ENCODE peak calls at places on chromosome 21, in four cellular contexts. J is heart left ventricle, M is stomach, X is spleen. A is an unnamed sample.

GRCh38 chr21:29304577-29304976 is 5.9 kb downstream of the BACH1 start:
- DNase-seq in M (no peak), J (no peak), X (no peak), A (no peak)

GRCh38 chr21:29318354-29318753 is 19.6 kb downstream of the BACH1 start:
- DNase-seq in J (no peak), M (no peak), X (no peak), A (no peak)

GRCh38 chr21:45790427-45790826 is 146.9 kb downstream of the PCBP3 start:
- DNase-seq in X (no peak), M (no peak), J (no peak), A (no peak)

GRCh38 chr21:44686843-44687561 is 5.0 kb upstream of the KRTAP12-1 start:
- DNase-seq in J (no peak), M (no peak), X (no peak), A (no peak)

GRCh38 chr21:39004776-39005605 is 178.3 kb downstream of the PSMG1 start:
- DNase-seq in M (peak), X (no peak), J (peak), A (no peak)

GRCh38 chr21:29387598-29387997 is 88.9 kb downstream of the BACH1 start:
- DNase-seq in J (no peak), X (no peak), M (no peak), A (no peak)

GRCh38 chr21:26057488-26058170 is 112.9 kb downstream of the APP start:
- DNase-seq in X (no peak), M (no peak), J (no peak), A (no peak)

GRCh38 chr21:31515253-31515652 is 144.2 kb upstream of the SOD1 start:
- DNase-seq in J (no peak), X (no peak), M (no peak), A (no peak)

GRCh38 chr21:26366781-26367180 is 196.2 kb upstream of the APP start:
- DNase-seq in M (no peak), X (no peak), J (no peak), A (peak)

GRCh38 chr21:37264808-37265207 is 2.3 kb downstream of the VPS26C start:
- DNase-seq in M (no peak), J (no peak), X (no peak), A (no peak)

GRCh38 chr21:15732290-15732995 is 2.7 kb downstream of the USP25 start:
- DNase-seq in J (no peak), X (no peak), M (no peak), A (peak)

GRCh38 chr21:31340942-31341487 is 3.0 kb downstream of the TIAM1 start:
- DNase-seq in M (no peak), J (no peak), X (no peak), A (no peak)

GRCh38 chr21:39313042-39313456 is 383 bp downstream of the BRWD1 start:
- DNase-seq in J (no peak), M (peak), X (peak), A (peak)

GRCh38 chr21:43292041-43292865 is 123.4 kb downstream of the CRYAA start:
- DNase-seq in J (peak), M (no peak), X (peak), A (no peak)

DNA sequence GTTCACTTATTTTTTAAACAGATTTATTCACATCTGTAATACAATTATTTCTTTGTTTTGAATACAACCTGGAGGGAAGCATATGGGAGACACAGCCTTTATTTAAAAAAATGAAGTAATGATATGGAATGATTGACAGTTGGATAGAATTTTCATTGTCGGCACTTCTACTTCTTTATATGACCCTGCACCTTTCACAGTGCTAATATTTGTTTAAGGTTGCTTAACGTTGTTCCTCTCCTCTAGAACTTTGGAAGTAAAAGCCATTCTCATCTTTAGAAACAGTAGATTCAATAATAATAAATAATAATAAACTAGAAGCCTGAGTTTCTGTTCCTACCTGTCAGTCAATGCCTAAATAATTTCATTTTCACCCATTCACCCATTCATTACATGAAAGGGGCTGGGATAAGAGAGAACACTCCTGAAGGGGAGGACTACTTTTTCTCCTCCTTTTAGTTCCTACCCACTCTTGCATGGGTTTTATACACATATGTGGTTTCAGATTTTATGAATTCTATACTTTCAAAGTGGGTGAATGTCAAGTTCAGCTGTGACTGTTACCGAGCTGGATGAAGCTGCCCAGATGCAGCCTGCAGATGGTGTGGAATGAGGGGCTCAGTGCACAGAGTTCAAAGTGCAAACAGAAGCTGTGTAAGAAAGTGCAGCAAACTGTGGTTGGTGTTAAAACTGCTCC is 9.4 kb downstream of the RUNX1 start:
- DNase-seq in M (no peak), X (no peak), J (no peak), A (no peak)
- TF ChIP-seq POLR2A in M (no peak), X (no peak), J (no peak), A (no peak)

GRCh38 chr21:33552093-33552998 is 9.5 kb downstream of the SON start:
- DNase-seq in X (no peak), M (no peak), J (no peak), A (no peak)

GRCh38 chr21:33554236-33554981 is 11.6 kb downstream of the SON start:
- DNase-seq in M (no peak), X (no peak), J (no peak), A (no peak)

GRCh38 chr21:33554982-33555344 is 12.1 kb downstream of the SON start:
- DNase-seq in X (no peak), J (no peak), M (no peak), A (no peak)

GRCh38 chr21:33551664-33552063 is 8.8 kb downstream of the SON start:
- DNase-seq in J (no peak), X (no peak), M (no peak), A (no peak)

GRCh38 chr21:33552999-33553598 is 10.3 kb downstream of the SON start:
- DNase-seq in X (no peak), M (no peak), J (no peak), A (no peak)
- TF ChIP-seq POLR2A in X (no peak), M (no peak), J (no peak), A (no peak)

GRCh38 chr21:36183144-36183795 is 26.6 kb downstream of the DOP1B start:
- DNase-seq in M (no peak), J (no peak), X (peak), A (no peak)

GRCh38 chr21:36179145-36179544 is 22.5 kb downstream of the DOP1B start:
- DNase-seq in M (no peak), J (no peak), X (no peak), A (no peak)

GRCh38 chr21:36180963-36181362 is 24.3 kb downstream of the DOP1B start:
- DNase-seq in J (no peak), X (no peak), M (no peak), A (no peak)

GRCh38 chr21:36175771-36176565 is 19.3 kb downstream of the DOP1B start:
- DNase-seq in M (no peak), J (no peak), X (no peak), A (no peak)

DNA sequence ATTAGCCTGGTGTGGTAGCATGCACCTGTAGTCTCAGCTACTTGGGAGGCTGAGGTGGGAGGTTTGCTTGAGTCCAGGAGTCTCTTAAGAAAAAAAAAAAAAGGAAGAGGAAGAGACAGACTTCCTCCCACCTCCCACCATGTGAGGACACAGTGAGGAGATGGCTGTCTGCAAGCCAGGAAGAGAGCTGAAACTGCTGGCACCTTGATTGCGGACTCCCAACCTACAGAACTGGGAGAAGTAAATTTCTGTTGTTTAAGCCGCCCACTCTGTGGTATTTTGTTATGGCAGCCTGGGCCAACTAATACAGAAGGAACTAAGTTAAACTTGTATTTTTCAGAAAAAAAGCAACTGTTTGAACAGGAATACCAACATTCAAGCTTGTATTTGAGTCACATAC is 21.7 kb downstream of the DOP1B start:
- DNase-seq in J (no peak), M (no peak), X (no peak), A (no peak)
- TF ChIP-seq POLR2A in J (no peak), M (no peak), X (no peak), A (no peak)

GRCh38 chr21:33266050-33266783 is at the start of gene IL10RB:
- DNase-seq in X (peak), M (peak), J (peak), A (peak)
- TF ChIP-seq POLR2A in X (no peak), M (no peak), J (peak), A (peak)

GRCh38 chr21:41447356-41447755 is 21.3 kb downstream of the MX1 start:
- DNase-seq in X (peak), J (no peak), M (no peak), A (no peak)
- TF ChIP-seq POLR2A in X (no peak), J (no peak), M (no peak), A (no peak)

A was measured in H54.